ENCODE peak calls at places on chromosome 18, in four cellular contexts. G is spleen, T is tibial artery, E is IMR-90. W is an unnamed sample.

GRCh38 chr18:78192044-78192443 is 787.6 kb upstream of the SALL3 start:
- DNase-seq in T (no peak), E (no peak), G (no peak), W (peak; percentile 24)

GRCh38 chr18:29459986-29460385 is 1283.1 kb upstream of the CDH2 start:
- DNase-seq in E (no peak), T (no peak), G (no peak), W (no peak)

GRCh38 chr18:13428319-13428718 is 209.8 kb downstream of the LDLRAD4 start:
- DNase-seq in E (no peak), T (no peak), G (no peak), W (no peak)

GRCh38 chr18:50559750-50560680 is at the start of gene MAPK4:
- DNase-seq in E (no peak), G (peak; percentile 72), T (no peak), W (peak; percentile 51)

GRCh38 chr18:59484796-59485328 is 125.8 kb upstream of the LMAN1 start:
- DNase-seq in G (no peak), T (no peak), E (peak; percentile 96), W (peak; percentile 27)

GRCh38 chr18:40102903-40103302 is 1852.1 kb upstream of the PIK3C3 start:
- DNase-seq in G (no peak), T (no peak), E (no peak), W (no peak)

GRCh38 chr18:79523221-79523737 is 127.5 kb downstream of the NFATC1 start:
- DNase-seq in G (peak; percentile 71), E (no peak), T (no peak), W (no peak)

GRCh38 chr18:31609886-31610646 is 18.4 kb downstream of the TTR start:
- DNase-seq in T (no peak), E (no peak), G (no peak), W (no peak)

GRCh38 chr18:24065942-24066341 is 51.4 kb downstream of the TTC39C start:
- DNase-seq in T (no peak), G (no peak), E (no peak), W (no peak)

GRCh38 chr18:27223570-27224340 is 38.6 kb upstream of the CHST9 start:
- DNase-seq in E (no peak), T (no peak), G (no peak), W (peak; percentile 59)

GRCh38 chr18:50545936-50546335 is 14.0 kb upstream of the MAPK4 start:
- DNase-seq in E (no peak), G (no peak), T (no peak), W (no peak)

DNA sequence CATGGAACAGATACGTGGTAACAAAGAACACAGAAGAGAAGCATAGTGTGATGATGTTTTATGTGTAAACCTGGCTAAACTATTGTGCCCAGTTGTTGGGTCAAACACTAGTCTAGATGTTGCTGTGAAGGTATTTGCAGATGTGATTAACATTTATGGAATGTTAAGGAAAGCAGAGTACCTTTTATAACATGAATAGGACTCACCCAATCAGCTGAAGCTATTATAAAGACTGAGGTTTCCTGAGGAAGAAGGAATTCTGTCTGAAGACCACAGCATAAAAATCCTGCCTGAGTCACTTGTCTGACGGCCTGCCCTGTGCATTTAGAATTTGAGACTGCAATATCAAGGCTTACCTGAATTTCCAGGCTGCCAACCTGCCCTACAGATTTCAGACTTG is 253.1 kb downstream of the DYM start:
- DNase-seq in G (no peak), T (no peak), E (peak; percentile 54), W (peak; percentile 85)
- H3K4me3 ChIP-seq in G (no peak overlapping the region), T (no peak overlapping the region), E (no peak overlapping the region), W (no peak overlapping the region)

DNA sequence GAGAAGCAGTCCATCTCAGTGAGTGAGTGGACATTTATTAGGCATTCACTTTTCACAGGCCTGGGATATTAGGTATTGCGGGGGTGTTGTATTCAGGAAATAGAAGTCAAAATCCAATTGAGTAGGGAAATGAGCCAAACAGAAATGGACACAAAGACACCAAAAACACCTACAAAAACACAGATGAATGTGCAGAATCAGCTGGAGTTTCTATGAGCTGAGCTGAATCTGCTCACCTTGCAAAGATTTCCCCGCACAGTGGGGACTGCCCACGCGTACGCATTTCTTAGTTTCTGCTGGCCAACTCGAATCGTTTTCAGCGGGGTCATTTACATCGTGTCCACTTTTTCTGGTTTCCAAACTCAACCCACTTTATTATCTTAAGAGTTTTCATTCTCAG is 160.0 kb downstream of the BCL2 start:
- DNase-seq in T (no peak), E (no peak), G (no peak), W (no peak)
- H3K4me3 ChIP-seq in T (no peak overlapping the region), E (no peak overlapping the region), G (no peak overlapping the region), W (no peak overlapping the region)

DNA sequence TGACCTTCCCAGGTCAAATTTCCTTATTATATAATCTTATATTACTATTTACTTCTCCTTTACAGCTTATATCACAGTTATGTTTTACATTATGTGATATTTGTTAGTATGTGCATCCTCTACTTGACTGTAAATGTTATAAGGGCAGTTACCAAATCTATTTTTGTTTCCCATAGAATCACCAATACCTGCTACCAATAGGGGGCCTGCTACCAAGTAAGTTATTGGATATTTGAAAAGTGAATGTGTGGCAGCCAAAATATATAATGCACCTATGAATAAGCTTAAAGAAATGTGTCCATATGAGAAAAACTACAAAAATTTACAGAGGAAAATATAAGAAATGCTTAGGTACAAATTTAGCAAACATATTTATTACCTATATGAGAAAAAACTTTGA is 23.9 kb upstream of the CTAGE1 start:
- DNase-seq in T (no peak), G (no peak), E (no peak), W (no peak)
- H3K4me3 ChIP-seq in T (no peak overlapping the region), G (no peak overlapping the region), E (no peak overlapping the region), W (no peak overlapping the region)

GRCh38 chr18:75204978-75205759 is 3.8 kb downstream of the PTGR3 start:
- DNase-seq in T (no peak), G (no peak), E (peak; percentile 23), W (no peak)
- H3K4me3 ChIP-seq in T (peak overlapping the region; percentile 41), G (peak overlapping the region; percentile 20), E (peak overlapping the region; percentile 66), W (peak overlapping the region; percentile 34)

GRCh38 chr18:33898427-33898826 is 320.4 kb downstream of the ASXL3 start:
- DNase-seq in G (no peak), E (no peak), T (no peak), W (no peak)
- H3K4me3 ChIP-seq in G (no peak overlapping the region), E (no peak overlapping the region), T (no peak overlapping the region), W (no peak overlapping the region)

GRCh38 chr18:70243131-70243530 is 37.6 kb upstream of the RTTN start:
- DNase-seq in T (no peak), G (no peak), E (no peak), W (peak; percentile 81)
- H3K4me3 ChIP-seq in T (no peak overlapping the region), G (no peak overlapping the region), E (no peak overlapping the region), W (no peak overlapping the region)

GRCh38 chr18:22168360-22168921 is 948 bp upstream of the GATA6 start:
- DNase-seq in E (no peak), G (no peak), T (peak; percentile 42), W (peak; percentile 46)
- H3K4me3 ChIP-seq in E (peak overlapping the region; percentile 77), G (peak overlapping the region; percentile 44), T (peak overlapping the region; percentile 93), W (no peak overlapping the region)

DNA sequence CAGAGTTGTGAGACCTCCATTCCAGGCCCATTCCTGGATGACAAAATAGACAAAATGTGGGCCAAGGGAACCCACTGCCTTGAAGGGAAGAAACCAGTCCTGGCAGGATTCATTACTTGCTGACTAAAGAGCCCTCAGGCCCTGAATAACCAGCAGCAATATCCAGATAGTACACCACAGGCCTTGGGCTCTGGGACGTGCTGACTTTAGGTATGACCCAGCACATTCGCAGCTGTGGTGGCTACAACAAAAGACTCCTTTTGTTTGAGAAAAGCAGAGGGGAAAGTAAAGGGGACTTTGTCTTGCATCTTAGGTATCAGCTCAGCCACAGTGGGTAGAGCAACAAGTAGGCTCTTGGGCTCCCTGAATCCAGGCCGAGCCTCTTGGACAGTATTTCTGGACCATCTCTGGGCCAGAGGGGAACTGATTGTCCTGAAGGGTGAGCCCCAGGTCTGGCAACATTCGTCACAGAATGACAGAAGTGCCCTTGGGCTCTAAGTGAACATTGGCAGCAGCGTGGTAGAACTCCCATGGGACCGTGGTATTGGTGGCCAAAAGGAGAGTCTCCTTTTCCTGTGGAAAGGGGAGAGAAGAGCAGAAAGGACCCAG is 89.9 kb upstream of the CD226 start:
- DNase-seq in T (no peak), G (no peak), E (no peak), W (peak; percentile 42)
- H3K4me3 ChIP-seq in T (no peak overlapping the region), G (no peak overlapping the region), E (no peak overlapping the region), W (no peak overlapping the region)